ENCODE peak calls at places on chromosome 10, in four cellular contexts. Y is foreskin melanocyte, U is A172, I is Panc1. H is an unnamed sample.

GRCh38 chr10:13957856-13958255 is 371.1 kb downstream of the PRPF18 start:
- DNase-seq in Y (no peak), U (no peak), I (no peak), H (no peak)

GRCh38 chr10:77114181-77114821 is 523.3 kb downstream of the KCNMA1 start:
- DNase-seq in Y (no peak), U (no peak), I (no peak), H (no peak)

GRCh38 chr10:12130237-12130872 is 878 bp downstream of the SEC61A2 start:
- DNase-seq in Y (peak), U (peak), I (peak), H (peak)

GRCh38 chr10:102647433-102648268 is 3.4 kb downstream of the TRIM8 start:
- DNase-seq in Y (no peak), U (no peak), I (no peak), H (no peak)

GRCh38 chr10:117609095-117609821 is 66.7 kb downstream of the EMX2 start:
- DNase-seq in Y (no peak), U (peak), I (peak), H (peak)

GRCh38 chr10:73251683-73252444 is 580 bp downstream of the MRPS16 start:
- DNase-seq in Y (no peak), U (no peak), I (no peak), H (peak)

GRCh38 chr10:69061305-69062161 is 26.4 kb upstream of the SRGN start:
- DNase-seq in Y (no peak), U (peak), I (peak), H (peak)

GRCh38 chr10:110681023-110681681 is 37.0 kb downstream of the RBM20 start:
- DNase-seq in Y (no peak), U (no peak), I (no peak), H (no peak)

GRCh38 chr10:89458289-89458688 is 43.9 kb downstream of the IFIT5 start:
- DNase-seq in Y (no peak), U (peak), I (no peak), H (peak)

GRCh38 chr10:13944901-13945300 is 358.1 kb downstream of the PRPF18 start:
- DNase-seq in Y (no peak), U (no peak), I (no peak), H (no peak)

GRCh38 chr10:84173543-84173942 is at the start of gene GPR15LG:
- DNase-seq in Y (no peak), U (no peak), I (no peak), H (no peak)

GRCh38 chr10:35203744-35204143 is 77.1 kb downstream of the CREM start:
- DNase-seq in Y (no peak), U (no peak), I (no peak), H (no peak)